ENCODE peak calls at places on chromosome 19, in four cellular contexts. Z, V, Y and K are unnamed samples.

GRCh38 chr19:14119644-14120496 is 2.3 kb upstream of the PRKACA start:
- DNase-seq in Z (no peak), V (no peak), Y (no peak), K (no peak)

GRCh38 chr19:1167687-1168561 is 6.1 kb downstream of the SBNO2 start:
- DNase-seq in Z (no peak), V (no peak), Y (no peak), K (no peak)

GRCh38 chr19:5178051-5178450 is 162.6 kb downstream of the PTPRS start:
- DNase-seq in Z (no peak), V (no peak), Y (no peak), K (no peak)

GRCh38 chr19:24127601-24128000 is 40.6 kb downstream of the ZNF254 start:
- DNase-seq in Z (no peak), V (no peak), Y (no peak), K (no peak)

GRCh38 chr19:6976197-6976596 is 45.0 kb downstream of the MBD3L2B start:
- DNase-seq in Z (no peak), V (no peak), Y (no peak), K (no peak)

GRCh38 chr19:18273566-18274302 is 518 bp downstream of the IQCN start:
- DNase-seq in Z (no peak), V (no peak), Y (no peak), K (no peak)

GRCh38 chr19:41837981-41838708 is 6.3 kb downstream of the LYPD4 start:
- DNase-seq in Z (no peak), V (no peak), Y (no peak), K (no peak)

GRCh38 chr19:9757544-9758501 is 10.7 kb downstream of the ZNF846 start:
- DNase-seq in Z (no peak), V (no peak), Y (no peak), K (no peak)

GRCh38 chr19:47152632-47153031 is 22.0 kb downstream of the SAE1 start:
- DNase-seq in Z (peak; percentile 49), V (no peak), Y (no peak), K (no peak)

GRCh38 chr19:28021316-28022185 is 1191.4 kb downstream of the UQCRFS1 start:
- DNase-seq in Z (no peak), V (no peak), Y (no peak), K (no peak)

GRCh38 chr19:1279782-1280341 is 4.5 kb downstream of the FAM174C start:
- DNase-seq in Z (peak; percentile 71), V (peak; percentile 46), Y (peak; percentile 67), K (peak; percentile 70)

GRCh38 chr19:17610384-17610783 is 54.9 kb downstream of the COLGALT1 start:
- DNase-seq in Z (no peak), V (no peak), Y (no peak), K (no peak)

GRCh38 chr19:14561832-14562351 is 10.0 kb downstream of the NDUFB7 start:
- DNase-seq in Z (no peak), V (no peak), Y (no peak), K (no peak)

GRCh38 chr19:35899547-35900214 is 659 bp downstream of the NFKBID start:
- DNase-seq in Z (peak; percentile 68), V (peak; percentile 81), Y (peak; percentile 84), K (peak; percentile 92)

GRCh38 chr19:43562698-43563241 is 12.6 kb downstream of the XRCC1 start:
- DNase-seq in Z (peak; percentile 76), V (peak; percentile 86), Y (peak; percentile 62), K (peak; percentile 66)

GRCh38 chr19:10454267-10454666 is 33.9 kb downstream of the PDE4A start:
- DNase-seq in Z (no peak), V (no peak), Y (no peak), K (no peak)

GRCh38 chr19:32870981-32871451 is 1.4 kb upstream of the SLC7A9 start:
- DNase-seq in Z (no peak), V (no peak), Y (no peak), K (no peak)

GRCh38 chr19:37869766-37870340 is 36.5 kb downstream of the WDR87 start:
- DNase-seq in Z (no peak), V (no peak), Y (no peak), K (no peak)

GRCh38 chr19:48469056-48469881 is at the start of gene CYTH2:
- DNase-seq in Z (peak; percentile 100), V (peak; percentile 100), Y (peak; percentile 99), K (peak; percentile 99)

GRCh38 chr19:1811472-1811894 is 593 bp downstream of the ATP8B3 start:
- DNase-seq in Z (peak; percentile 64), V (no peak), Y (peak; percentile 31), K (no peak)

GRCh38 chr19:15101479-15102082 is 5.6 kb upstream of the SYDE1 start:
- DNase-seq in Z (no peak), V (no peak), Y (peak; percentile 31), K (no peak)